ENCODE peak calls at places on chromosomes 3 and 15, in ten cellular contexts. I is stimulated activated CD4-positive, alpha-beta T cell treated with anti-CD3 and anti-CD28 coated beads, Interleukin-2, amount 100 ng/mL, for 48 hours; B is myocyte; P is tibial artery; Z is fibroblast of the aortic adventitia; W is stimulated activated CD8-positive, alpha-beta memory T cell treated with anti-CD3 and anti-CD28 coated beads, Interleukin-15, amount 100 ng/mL, for 24 hours; Q is NCI-H2081; K is T follicular helper cell; O is GOT3; V is hippocampal formation. Y is an unnamed sample.

GRCh38 chr3:9087831-9088413 is 124.7 kb upstream of the RAD18 start:
- DNase-seq in I (no peak), P (peak; percentile 41), W (no peak), Q (no peak), B (no peak), O (no peak), Z (peak; percentile 54), V (peak; percentile 47), K (no peak), Y (no peak)

GRCh38 chr3:149395107-149396089 is 17.9 kb upstream of the TM4SF1 start:
- DNase-seq in Z (peak; percentile 40), P (peak; percentile 48), I (no peak), V (no peak), B (peak; percentile 96), K (no peak), W (no peak), O (no peak), Q (peak; percentile 65), Y (peak; percentile 73)

GRCh38 chr3:9168230-9168629 is 81.2 kb downstream of the SRGAP3 start:
- DNase-seq in V (no peak), K (no peak), Q (no peak), Z (no peak), B (no peak), O (no peak), P (no peak), I (peak; percentile 32), W (no peak), Y (no peak)

GRCh38 chr3:172341482-172342059 is 106.7 kb downstream of the GHSR start:
- DNase-seq in B (peak; percentile 67), Z (peak; percentile 79), K (no peak), O (no peak), W (no peak), Q (peak; percentile 80), V (no peak), I (peak; percentile 5), P (no peak), Y (no peak)

GRCh38 chr3:7074217-7074616 is 213.3 kb downstream of the GRM7 start:
- DNase-seq in B (no peak), I (no peak), K (no peak), W (no peak), V (no peak), O (no peak), Z (no peak), Q (no peak), P (no peak), Y (no peak)

GRCh38 chr15:38474155-38474757 is 20.3 kb downstream of the FAM98B start:
- DNase-seq in Q (peak; percentile 51), V (peak; percentile 18), W (no peak), O (no peak), I (peak; percentile 7), P (no peak), B (peak; percentile 72), Z (peak; percentile 87), K (peak; percentile 29), Y (peak; percentile 14)

GRCh38 chr3:8757551-8758518 is 11.6 kb downstream of the OXTR start:
- DNase-seq in Z (peak; percentile 48), Q (no peak), O (no peak), W (no peak), P (no peak), I (no peak), B (peak; percentile 99), K (no peak), V (no peak), Y (no peak)

GRCh38 chr3:60579734-60580133 is 671.5 kb downstream of the FHIT start:
- DNase-seq in K (no peak), W (no peak), O (no peak), B (no peak), Q (peak; percentile 6), I (no peak), Z (peak; percentile 70), V (no peak), P (no peak), Y (no peak)

GRCh38 chr15:92035961-92036360 is 182.5 kb downstream of the SLCO3A1 start:
- DNase-seq in B (no peak), Z (no peak), Q (no peak), V (no peak), P (no peak), I (no peak), W (no peak), K (no peak), O (no peak), Y (no peak)

GRCh38 chr3:49937081-49937480 is 2.9 kb upstream of the RBM6 start:
- DNase-seq in K (no peak), P (no peak), V (no peak), I (no peak), W (no peak), Z (no peak), B (no peak), O (no peak), Q (no peak), Y (no peak)

GRCh38 chr15:70435369-70435768 is 328.0 kb downstream of the UACA start:
- DNase-seq in I (no peak), Q (no peak), O (no peak), P (no peak), K (no peak), V (no peak), Z (no peak), B (no peak), W (no peak), Y (no peak)

GRCh38 chr3:149299938-149300791 is 33.3 kb downstream of the TM4SF18 start:
- DNase-seq in K (no peak), V (no peak), P (peak; percentile 33), O (peak; percentile 21), B (peak; percentile 89), Z (peak; percentile 95), Q (peak; percentile 40), I (no peak), W (no peak), Y (peak; percentile 77)

GRCh38 chr3:190709351-190709773 is 153.1 kb downstream of the GMNC start:
- DNase-seq in Z (peak; percentile 77), W (no peak), O (no peak), V (no peak), B (peak; percentile 86), K (no peak), Q (no peak), P (no peak), I (no peak), Y (no peak)

GRCh38 chr3:123319760-123320159 is 118.0 kb downstream of the SEC22A start:
- DNase-seq in Q (no peak), Z (no peak), P (peak; percentile 12), I (no peak), K (no peak), V (no peak), W (no peak), O (no peak), B (peak; percentile 19), Y (no peak)

Y was measured in body of pancreas.